ENCODE peak calls at places on chromosomes 11 and 22, in nine cellular contexts. Y is GM12865, W is hypothalamus, X is mucosa of descending colon, U is EH, Q is SHP77, K is GM12892, F is SJSA1, Z is thoracic aorta. E is an unnamed sample.

GRCh38 chr11:13105237-13105844 is 96.2 kb downstream of the RASSF10 start:
- DNase-seq in Y (peak), W (no peak), X (peak), U (no peak), Q (no peak), K (no peak), F (no peak), Z (no peak), E (no peak)

GRCh38 chr11:440065-441042 is 1.5 kb downstream of the ANO9 start:
- DNase-seq in Y (peak), W (no peak), X (peak), U (peak), Q (no peak), K (no peak), F (no peak), Z (no peak), E (no peak)

GRCh38 chr11:106493751-106494150 is 416.3 kb downstream of the AASDHPPT start:
- DNase-seq in Y (no peak), W (no peak), X (no peak), U (no peak), Q (no peak), K (no peak), F (no peak), Z (no peak), E (no peak)

GRCh38 chr11:61602775-61603569 is 22.1 kb upstream of the SYT7 start:
- DNase-seq in Y (no peak), W (peak), X (peak), U (peak), Q (peak), K (no peak), F (no peak), Z (peak), E (peak)

GRCh38 chr11:4071828-4072421 is 22.7 kb upstream of the RRM1 start:
- DNase-seq in Y (no peak), W (no peak), X (no peak), U (peak), Q (no peak), K (no peak), F (peak), Z (no peak), E (no peak)

GRCh38 chr11:118170892-118171273 is 5.6 kb downstream of the SCN2B start:
- DNase-seq in Y (no peak), W (no peak), X (no peak), U (no peak), Q (no peak), K (no peak), F (no peak), Z (no peak), E (no peak)

GRCh38 chr22:50710221-50710620 is 27.8 kb upstream of the ACR start:
- DNase-seq in Y (no peak), W (no peak), X (no peak), U (no peak), Q (no peak), K (no peak), F (no peak), Z (no peak), E (no peak)

GRCh38 chr11:47361419-47361818 is 8.9 kb upstream of the MYBPC3 start:
- DNase-seq in Y (no peak), W (no peak), X (no peak), U (no peak), Q (no peak), K (no peak), F (no peak), Z (no peak), E (no peak)

GRCh38 chr11:74929431-74930363 is 19.2 kb downstream of the XRRA1 start:
- DNase-seq in Y (peak), W (peak), X (peak), U (peak), Q (peak), K (no peak), F (peak), Z (peak), E (peak)

GRCh38 chr22:26590525-26590858 is 560 bp upstream of the TPST2 start:
- DNase-seq in Y (no peak), W (no peak), X (no peak), U (peak), Q (no peak), K (no peak), F (no peak), Z (no peak), E (no peak)

GRCh38 chr22:31036671-31037550 is 44.2 kb upstream of the SMTN start:
- DNase-seq in Y (no peak), W (no peak), X (peak), U (peak), Q (no peak), K (no peak), F (peak), Z (no peak), E (peak)

GRCh38 chr11:112863304-112863703 is 97.9 kb upstream of the NCAM1 start:
- DNase-seq in Y (no peak), W (no peak), X (no peak), U (no peak), Q (no peak), K (no peak), F (no peak), Z (no peak), E (no peak)